ENCODE peak calls at places on chromosomes 1 and 21, in seven cellular contexts. X, N, O, U, K, J and E are unnamed samples.

GRCh38 chr1:215114154-215114933 is 31.8 kb downstream of the KCNK2 start:
- DNase-seq in X (no peak), N (peak; percentile 35), O (no peak), U (peak; percentile 4), K (peak; percentile 73), J (no peak), E (no peak)

GRCh38 chr1:47931395-47931794 is 65.8 kb downstream of the TRABD2B start:
- DNase-seq in X (no peak), N (no peak), O (peak; percentile 35), U (peak; percentile 73), K (peak; percentile 64), J (peak; percentile 45), E (no peak)

GRCh38 chr1:160399544-160400283 is 650 bp upstream of the VANGL2 start:
- DNase-seq in X (no peak), N (no peak), O (no peak), U (no peak), K (peak; percentile 61), J (peak; percentile 62), E (no peak)

GRCh38 chr1:8213676-8214075 is 104.2 kb upstream of the SLC45A1 start:
- DNase-seq in X (no peak), N (no peak), O (no peak), U (no peak), K (no peak), J (no peak), E (no peak)

GRCh38 chr1:159554681-159555080 is 18.9 kb upstream of the OR10J5 start:
- DNase-seq in X (no peak), N (no peak), O (no peak), U (no peak), K (no peak), J (no peak), E (no peak)

GRCh38 chr1:111770916-111771315 is 15.2 kb downstream of the DDX20 start:
- DNase-seq in X (no peak), N (no peak), O (no peak), U (no peak), K (no peak), J (no peak), E (no peak)

GRCh38 chr1:180136968-180137356 is 17.7 kb upstream of the QSOX1 start:
- DNase-seq in X (no peak), N (no peak), O (no peak), U (no peak), K (no peak), J (no peak), E (no peak)

GRCh38 chr1:56081151-56081550 is 498.2 kb downstream of the PLPP3 start:
- DNase-seq in X (no peak), N (peak; percentile 78), O (no peak), U (no peak), K (no peak), J (no peak), E (no peak)

GRCh38 chr21:32378956-32379355 is 13.9 kb downstream of the URB1 start:
- DNase-seq in X (no peak), N (peak; percentile 26), O (no peak), U (no peak), K (no peak), J (no peak), E (no peak)

GRCh38 chr21:41956926-41957729 is 3.3 kb upstream of the C2CD2 start:
- DNase-seq in X (no peak), N (peak; percentile 79), O (no peak), U (no peak), K (no peak), J (no peak), E (no peak)

GRCh38 chr1:153534933-153535663 is 693 bp downstream of the S100A6 start:
- DNase-seq in X (no peak), N (peak; percentile 74), O (no peak), U (no peak), K (no peak), J (no peak), E (no peak)

GRCh38 chr1:85579619-85580018 is 942 bp upstream of the CCN1 start:
- DNase-seq in X (no peak), N (peak; percentile 58), O (no peak), U (no peak), K (no peak), J (no peak), E (no peak)

GRCh38 chr1:215777370-215777925 is 210.3 kb downstream of the KCTD3 start:
- DNase-seq in X (no peak), N (peak; percentile 35), O (no peak), U (no peak), K (peak; percentile 12), J (no peak), E (no peak)

GRCh38 chr1:205925730-205926129 is 17.5 kb downstream of the SLC26A9 start:
- DNase-seq in X (no peak), N (peak; percentile 78), O (no peak), U (no peak), K (no peak), J (no peak), E (no peak)

GRCh38 chr1:226687476-226687875 is 51.6 kb downstream of the ITPKB start:
- DNase-seq in X (no peak), N (no peak), O (no peak), U (no peak), K (peak; percentile 11), J (no peak), E (no peak)

GRCh38 chr1:113226118-113226517 is 153.1 kb downstream of the LRIG2 start:
- DNase-seq in X (no peak), N (no peak), O (no peak), U (no peak), K (no peak), J (no peak), E (no peak)

GRCh38 chr1:34926156-34926555 is 3.3 kb downstream of the DLGAP3 start:
- DNase-seq in X (no peak), N (no peak), O (no peak), U (no peak), K (no peak), J (no peak), E (no peak)